ENCODE peak calls at places on chromosomes 5 and 9, in four cellular contexts. B, I, W and S are unnamed samples. For H3K4me1, H3K27me3 and H3K36me3, the result is how much of the 10 kb centered on the place peaks cover.

GRCh38 chr9:28093141-28093540 is 519.9 kb upstream of the C9orf72 start:
- DNase-seq in B (no peak), W (no peak), I (no peak), S (no peak)

GRCh38 chr5:95771109-95771708 is 40.1 kb downstream of the RHOBTB3 start:
- DNase-seq in W (no peak), B (peak), I (no peak), S (no peak)

GRCh38 chr9:109248133-109248581 is 72.7 kb downstream of the EPB41L4B start:
- DNase-seq in B (no peak), I (no peak), W (peak), S (peak)

GRCh38 chr9:108436470-108436869 is 419.3 kb downstream of the ACTL7B start:
- DNase-seq in W (no peak), I (no peak), B (no peak), S (no peak)

GRCh38 chr9:71763752-71764332 is 4.5 kb downstream of the CEMIP2 start:
- DNase-seq in W (no peak), B (no peak), I (no peak), S (no peak)

GRCh38 chr5:167814828-167815227 is 476.6 kb upstream of the WWC1 start:
- DNase-seq in I (no peak), B (no peak), W (peak), S (peak)

GRCh38 chr9:128203024-128203841 is at the start of gene DNM1:
- DNase-seq in B (peak), W (no peak), I (peak), S (peak)

GRCh38 chr5:145244788-145245187 is 590.4 kb downstream of the PRELID2 start:
- DNase-seq in B (no peak), I (no peak), W (no peak), S (peak)

GRCh38 chr9:38003946-38004808 is 64.8 kb downstream of the SHB start:
- DNase-seq in W (no peak), I (no peak), B (no peak), S (no peak)

GRCh38 chr9:94855919-94856318 is 129.4 kb downstream of the AOPEP start:
- DNase-seq in W (no peak), I (no peak), B (no peak), S (no peak)

GRCh38 chr9:11933926-11934325 is 759.3 kb upstream of the TYRP1 start:
- DNase-seq in W (no peak), B (no peak), I (no peak), S (no peak)

GRCh38 chr5:111948517-111948916 is 191.5 kb upstream of the NREP start:
- DNase-seq in I (no peak), W (no peak), B (no peak), S (no peak)

GRCh38 chr9:4048441-4048840 is 251.4 kb downstream of the GLIS3 start:
- DNase-seq in W (no peak), B (no peak), I (peak), S (no peak)

GRCh38 chr5:31095796-31096195 is 97.7 kb upstream of the CDH6 start:
- DNase-seq in I (no peak), B (no peak), W (no peak), S (no peak)

GRCh38 chr5:138910546-138911185 is 35.5 kb upstream of the LRRTM2 start:
- DNase-seq in I (no peak), W (no peak), B (no peak), S (no peak)

GRCh38 chr5:140221697-140222223 is 46.8 kb downstream of the CYSTM1 start:
- DNase-seq in W (no peak), I (no peak), B (no peak), S (no peak)

GRCh38 chr9:108113579-108113978 is 624.0 kb upstream of the KLF4 start:
- DNase-seq in I (no peak), B (no peak), W (no peak), S (no peak)

GRCh38 chr5:94442971-94443370 is 175.4 kb downstream of the KIAA0825 start:
- DNase-seq in W (no peak), B (no peak), I (no peak), S (no peak)

GRCh38 chr9:27771803-27772545 is 198.7 kb upstream of the C9orf72 start:
- DNase-seq in W (no peak), I (no peak), B (no peak), S (no peak)

GRCh38 chr5:74070766-74071165 is 444.8 kb downstream of the ARHGEF28 start:
- DNase-seq in I (no peak), W (no peak), B (no peak), S (no peak)

GRCh38 chr9:88732128-88732527 is 197.2 kb downstream of the NXNL2 start:
- DNase-seq in W (peak), B (no peak), I (no peak), S (no peak)

GRCh38 chr9:135371535-135371934 is 108.0 kb upstream of the PPP1R26 start:
- DNase-seq in I (no peak), B (no peak), W (no peak), S (no peak)

GRCh38 chr9:137788561-137789294 is 88.9 kb upstream of the CACNA1B start:
- DNase-seq in I (no peak), W (no peak), B (no peak), S (no peak)

GRCh38 chr9:93807166-93808013 is 147.8 kb downstream of the BARX1 start:
- DNase-seq in B (no peak), W (no peak), I (no peak), S (no peak)

DNA sequence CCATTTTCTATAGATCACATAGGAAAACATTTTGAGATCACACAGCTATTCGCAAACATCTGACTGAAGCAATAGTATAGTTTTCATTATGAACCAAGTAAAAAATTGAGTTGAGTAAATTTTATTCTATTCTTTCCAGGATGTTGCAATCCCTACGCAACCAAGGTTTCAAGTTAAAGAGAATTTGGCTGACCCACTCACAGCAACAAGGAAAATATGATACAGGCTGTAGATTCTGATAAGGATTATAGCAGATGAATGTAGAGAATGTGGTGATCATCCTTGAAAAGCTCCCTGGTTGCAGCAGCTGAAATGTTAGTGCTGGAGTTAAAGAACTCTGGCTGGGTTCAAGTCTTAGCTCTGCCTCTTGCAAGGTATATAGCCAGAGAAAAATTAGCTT is 4.7 kb downstream of the ABCA1 start:
- DNase-seq in W (no peak), I (no peak), B (no peak), S (no peak)
- H3K4me1 ChIP-seq in W (under half), I (under half), B (under half), S (under half)

GRCh38 chr5:146336197-146336596 is 2.4 kb upstream of the POU4F3 start:
- DNase-seq in B (no peak), I (no peak), W (no peak), S (no peak)
- H3K27me3 ChIP-seq in B (half or more), I (under half), W (half or more), S (half or more)

GRCh38 chr5:66164044-66164790 is 20.1 kb downstream of the SREK1 start:
- DNase-seq in I (no peak), W (no peak), B (no peak), S (no peak)
- H3K36me3 ChIP-seq in I (under half), W (under half), B (half or more), S (half or more)

DNA sequence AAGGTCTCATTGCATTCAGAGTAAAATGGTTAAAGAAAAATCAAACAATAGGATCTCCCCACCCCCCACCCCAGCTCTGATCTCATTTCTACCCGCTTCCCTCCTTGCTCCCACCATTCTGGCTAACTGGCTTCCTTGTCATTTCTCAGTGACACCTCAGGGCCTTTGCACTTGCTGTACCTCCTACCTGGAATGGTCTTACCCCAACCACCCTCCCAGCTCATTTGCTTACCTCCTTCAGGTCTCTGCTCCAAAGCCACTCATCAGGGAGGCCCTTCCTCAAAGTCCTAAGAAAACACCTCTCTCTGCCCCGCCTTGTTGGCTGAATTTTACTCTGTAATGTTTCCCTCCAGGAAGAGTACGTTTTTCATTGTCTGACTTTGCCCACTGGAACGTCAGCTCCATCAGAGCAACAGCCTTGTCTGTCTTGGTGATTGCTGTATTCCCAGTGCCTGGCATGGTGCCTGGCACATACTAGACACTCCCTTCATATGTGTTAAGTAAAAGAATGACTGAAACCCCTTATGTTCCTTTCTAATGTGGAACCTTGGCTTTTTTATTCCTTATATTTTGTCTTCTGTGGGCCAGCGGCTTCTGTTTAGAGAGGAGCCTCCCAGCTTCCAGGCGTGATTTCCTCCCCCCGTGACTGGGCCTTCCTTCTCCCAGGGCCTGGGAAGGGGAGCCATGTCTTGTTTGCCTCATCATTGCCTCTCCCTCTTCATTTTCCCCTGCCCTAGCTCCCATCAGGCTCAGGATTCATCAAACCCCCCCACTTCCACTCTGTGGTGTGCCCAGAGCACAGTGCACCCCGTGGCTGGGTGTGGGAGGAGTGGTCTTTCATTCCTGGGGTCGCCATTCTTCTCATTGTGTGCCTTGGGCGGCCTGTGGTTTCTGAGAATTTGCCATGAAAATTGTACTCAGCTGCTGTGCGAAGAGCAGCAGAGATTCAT is 27.0 kb downstream of the NEURL1B start:
- DNase-seq in B (no peak), I (no peak), W (no peak), S (no peak)
- H3K4me1 ChIP-seq in B (under half), I (under half), W (under half), S (under half)

DNA sequence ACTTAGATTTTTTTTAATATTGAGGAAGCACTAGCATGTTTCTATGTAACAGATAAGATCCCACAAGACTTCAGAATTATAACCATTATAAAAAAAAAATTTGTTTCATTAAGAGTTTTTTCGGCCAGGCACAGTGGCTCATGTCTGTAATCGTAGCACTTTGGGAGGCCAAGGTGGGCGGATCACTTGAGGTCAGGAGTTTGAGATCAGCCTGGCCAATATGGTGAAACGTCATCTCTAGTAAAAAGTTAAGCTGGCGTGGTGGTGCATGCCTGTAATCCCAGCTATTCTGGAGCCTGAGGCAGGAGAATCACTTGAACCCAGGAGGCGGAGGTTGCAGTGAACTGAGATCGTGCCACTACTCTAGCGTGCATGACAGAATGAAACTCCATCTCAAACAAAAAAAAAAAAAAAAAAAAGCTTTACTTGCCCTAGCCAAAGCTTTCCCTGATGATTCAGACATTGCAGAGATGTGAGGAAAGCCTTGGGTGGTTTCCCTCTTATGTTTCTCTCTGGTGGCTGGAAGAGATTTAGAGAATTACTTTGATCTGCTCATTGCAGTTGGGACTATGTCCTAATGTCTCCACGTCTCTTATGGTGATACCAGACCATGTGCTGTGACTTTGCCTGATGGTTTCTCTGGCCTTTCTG is 65.4 kb downstream of the EGFLAM start:
- DNase-seq in B (no peak), W (peak), I (no peak), S (peak)
- H3K27me3 ChIP-seq in B (under half), W (under half), I (under half), S (under half)

GRCh38 chr9:90873422-90873821 is 71.8 kb downstream of the SYK start:
- DNase-seq in W (no peak), I (no peak), B (no peak), S (no peak)
- H3K36me3 ChIP-seq in W (under half), I (under half), B (under half), S (under half)